ENCODE peak calls at places on chromosomes 5 and 9, in ten cellular contexts. A is colonic mucosa, S is GM20000, O is choroid plexus epithelial cell, J is ovary, C is RWPE1, P is Calu3, W is endothelial cell, Q is GM23338, T is cardiac muscle cell. Z is an unnamed sample.
A peak's percentile ranks its signal among the peaks of the same experiment; 100 is the strongest.

GRCh38 chr5:35129276-35129675 is 81.5 kb upstream of the AGXT2 start:
- DNase-seq in A (no peak), C (peak; percentile 26), T (peak; percentile 82), O (peak; percentile 89), J (no peak), Q (no peak), P (no peak), W (no peak), S (no peak), Z (no peak)

GRCh38 chr9:136014928-136015633 is 53.9 kb upstream of the UBAC1 start:
- DNase-seq in O (no peak), W (no peak), J (no peak), S (no peak), A (no peak), T (no peak), P (no peak), Q (no peak), C (no peak), Z (peak; percentile 83)

GRCh38 chr9:122228906-122229837 is at the start of gene LHX6:
- DNase-seq in W (no peak), Q (peak; percentile 32), T (peak; percentile 43), C (peak; percentile 69), J (no peak), A (no peak), P (no peak), O (no peak), S (no peak), Z (no peak)

GRCh38 chr9:132042324-132042723 is 37.3 kb downstream of the MED27 start:
- DNase-seq in Q (no peak), C (peak; percentile 81), S (no peak), J (no peak), T (peak; percentile 88), P (no peak), A (no peak), O (peak; percentile 91), W (no peak), Z (no peak)

GRCh38 chr9:107000218-107000617 is 137.3 kb downstream of the ZNF462 start:
- DNase-seq in P (no peak), C (peak; percentile 38), J (no peak), O (no peak), A (no peak), T (no peak), W (no peak), Q (no peak), S (no peak), Z (no peak)

GRCh38 chr9:135321580-135321979 is 158.0 kb upstream of the PPP1R26 start:
- DNase-seq in J (no peak), C (no peak), P (no peak), W (no peak), T (no peak), S (no peak), Q (no peak), O (no peak), A (no peak), Z (no peak)

GRCh38 chr5:147391781-147392180 is 118.1 kb downstream of the DPYSL3 start:
- DNase-seq in P (peak; percentile 56), O (peak; percentile 90), J (no peak), C (peak; percentile 59), W (peak; percentile 55), T (peak; percentile 87), Q (peak; percentile 58), S (no peak), A (peak; percentile 22), Z (no peak)

GRCh38 chr5:140365282-140365681 is 5.3 kb downstream of the SLC4A9 start:
- DNase-seq in W (no peak), O (no peak), C (no peak), J (no peak), T (no peak), A (no peak), P (no peak), Q (no peak), S (no peak), Z (no peak)

GRCh38 chr9:78314550-78314949 is 17.6 kb downstream of the PSAT1 start:
- DNase-seq in O (no peak), C (no peak), T (no peak), A (no peak), S (no peak), J (no peak), Q (no peak), W (no peak), P (no peak), Z (no peak)

GRCh38 chr9:130189840-130190239 is 17.6 kb downstream of the NCS1 start:
- DNase-seq in P (no peak), T (peak; percentile 77), Q (no peak), A (no peak), W (no peak), C (no peak), O (peak; percentile 82), S (no peak), J (no peak), Z (no peak)

GRCh38 chr5:181215997-181216982 is 6.8 kb upstream of the TRIM41 start:
- DNase-seq in J (no peak), P (no peak), A (no peak), Q (peak; percentile 37), W (no peak), S (peak; percentile 9), C (no peak), T (no peak), O (no peak), Z (no peak)

DNA sequence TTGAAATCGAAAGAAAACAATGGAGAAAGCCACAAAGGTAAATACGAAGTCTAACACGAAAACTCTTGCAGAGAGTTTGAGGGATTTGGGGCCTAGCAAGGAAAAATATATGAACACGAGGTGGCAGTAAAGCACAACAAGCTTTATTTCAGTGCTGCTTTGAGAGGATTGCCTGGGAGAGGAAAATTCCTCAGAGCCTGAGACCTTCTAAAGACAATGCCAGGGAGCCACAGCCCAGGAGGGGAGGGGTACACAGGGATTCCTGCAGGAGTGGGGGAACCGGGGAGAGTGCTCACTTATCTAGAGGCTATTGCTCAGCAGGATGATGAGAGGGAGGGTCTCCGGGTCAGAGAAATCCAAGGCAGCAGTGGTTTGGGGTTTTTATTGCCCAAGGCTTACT is 134.9 kb upstream of the ADCY2 start:
- DNase-seq in Q (peak; percentile 99), C (no peak), T (peak; percentile 1), J (no peak), W (peak; percentile 48), O (peak; percentile 39), A (peak; percentile 27), P (peak; percentile 10), S (peak; percentile 24), Z (no peak)
- TF ChIP-seq CTCF in Q (peak; percentile 93), C (peak; percentile 58), T (peak; percentile 4), J (no peak), W (peak; percentile 40), O (peak; percentile 34), A (peak; percentile 56), P (peak; percentile 25), S (peak; percentile 8), Z (peak; percentile 81)

GRCh38 chr9:75904364-75904763 is 13.9 kb downstream of the PCSK5 start:
- DNase-seq in T (no peak), W (no peak), A (no peak), C (no peak), O (no peak), S (no peak), P (no peak), J (no peak), Q (no peak), Z (no peak)
- TF ChIP-seq CTCF in T (no peak), W (no peak), A (no peak), C (no peak), O (no peak), S (no peak), P (no peak), J (no peak), Q (no peak), Z (no peak)

GRCh38 chr9:90547896-90548295 is 94.7 kb downstream of the DIRAS2 start:
- DNase-seq in J (no peak), W (no peak), A (no peak), C (no peak), T (no peak), O (peak; percentile 9), P (no peak), S (no peak), Q (peak; percentile 12), Z (no peak)

GRCh38 chr9:90546200-90546599 is 96.4 kb downstream of the DIRAS2 start:
- DNase-seq in J (no peak), A (no peak), T (peak; percentile 42), S (no peak), O (peak; percentile 83), C (peak; percentile 80), P (peak; percentile 51), W (no peak), Q (peak; percentile 32), Z (no peak)

GRCh38 chr9:90540734-90541133 is 101.9 kb downstream of the DIRAS2 start:
- DNase-seq in J (no peak), S (no peak), O (no peak), Q (no peak), W (no peak), T (no peak), P (no peak), C (no peak), A (no peak), Z (no peak)

GRCh38 chr9:90539266-90539665 is 103.4 kb downstream of the DIRAS2 start:
- DNase-seq in W (no peak), Q (no peak), A (no peak), J (no peak), C (no peak), O (no peak), T (no peak), P (no peak), S (no peak), Z (no peak)

DNA sequence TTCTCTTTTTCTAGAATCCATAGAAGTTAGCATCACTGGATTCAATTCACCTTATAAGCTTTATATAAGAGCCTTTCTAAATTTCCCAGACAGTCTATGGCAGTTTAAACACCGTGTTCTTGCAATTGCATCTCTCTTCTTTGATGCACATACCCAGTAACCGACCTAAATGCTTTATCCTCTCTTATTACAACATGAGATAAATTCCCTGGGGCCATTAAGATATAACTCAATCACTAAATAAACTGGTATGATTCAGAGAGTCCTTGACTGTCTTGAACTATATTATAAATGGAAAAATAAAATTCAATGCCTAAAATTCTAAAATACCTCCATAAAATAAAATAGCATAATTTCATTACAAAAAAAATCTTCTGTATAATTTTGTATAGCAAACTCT is 98.1 kb downstream of the DIRAS2 start:
- DNase-seq in T (no peak), O (no peak), S (no peak), C (no peak), J (no peak), Q (no peak), W (no peak), A (no peak), P (no peak), Z (no peak)
- TF ChIP-seq CTCF in T (no peak), O (no peak), S (no peak), C (no peak), J (no peak), Q (no peak), W (no peak), A (no peak), P (no peak), Z (no peak)

DNA sequence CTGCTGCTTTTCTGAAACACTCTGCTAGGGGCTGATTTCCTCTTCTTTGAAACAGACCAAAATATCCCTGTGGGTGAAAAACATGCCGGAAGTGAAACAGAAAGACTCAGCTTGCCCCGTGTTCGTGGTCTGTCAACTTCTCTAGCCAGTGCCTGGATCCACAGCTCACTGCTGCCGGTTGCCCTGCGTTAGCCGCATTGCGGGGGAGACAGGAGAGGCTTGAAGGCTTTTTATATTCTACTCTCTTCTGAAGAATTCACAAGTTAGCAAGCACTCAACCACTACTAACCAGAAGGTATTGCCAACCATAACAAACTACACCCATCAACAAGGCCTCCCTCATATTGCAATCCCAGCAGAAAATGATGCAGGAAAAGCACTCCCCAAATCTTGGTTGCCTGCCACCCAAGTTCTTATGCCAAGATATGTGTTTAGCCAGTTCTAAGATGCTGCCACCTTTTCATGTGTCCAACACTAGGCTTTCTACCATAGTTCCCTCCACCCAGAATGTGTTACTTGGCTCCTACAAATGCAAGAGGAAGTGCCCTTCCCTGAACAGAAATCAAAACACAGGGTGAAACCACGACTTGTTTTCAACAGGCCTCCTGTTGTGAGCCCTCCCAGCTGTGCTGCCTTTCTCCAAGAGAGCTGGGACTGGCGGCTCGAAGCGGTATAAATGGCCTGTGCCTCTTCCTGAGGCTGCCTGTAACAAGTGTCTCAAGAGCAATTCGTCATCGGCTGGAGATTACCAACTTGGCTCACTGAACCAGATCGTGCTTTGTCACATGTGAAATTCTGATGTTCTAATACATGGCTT is 128.9 kb downstream of the SNX18 start:
- DNase-seq in Q (peak; percentile 49), S (peak; percentile 75), A (peak; percentile 55), O (peak; percentile 97), J (peak; percentile 78), P (peak; percentile 38), W (no peak), C (no peak), T (peak; percentile 94), Z (no peak)
- TF ChIP-seq CTCF in Q (no peak), S (no peak), A (no peak), O (peak; percentile 9), J (no peak), P (no peak), W (no peak), C (no peak), T (no peak), Z (no peak)

Z was measured in chondrocyte.